ENCODE peak calls at places on chromosomes 11 and 22, in six cellular contexts. R is mammary epithelial cell, O is neural progenitor cell, Z is stomach, K is mesenchymal stem cell, P is uterus. W is an unnamed sample.
A peak's percentile ranks its signal among the peaks of the same experiment; 100 is the strongest.

GRCh38 chr11:27466363-27466762 is 6.2 kb downstream of the LGR4 start:
- DNase-seq in R (peak; percentile 54), O (no peak), Z (no peak), K (no peak), P (no peak), W (peak; percentile 70)

GRCh38 chr22:23180301-23180892 is at the start of gene BCR:
- DNase-seq in R (peak; percentile 64), O (peak; percentile 87), Z (peak; percentile 83), K (peak; percentile 66), P (peak; percentile 65), W (peak; percentile 83)

GRCh38 chr11:75743711-75744563 is 24.6 kb upstream of the DGAT2 start:
- DNase-seq in R (no peak), O (no peak), Z (no peak), K (no peak), P (no peak), W (peak; percentile 43)

GRCh38 chr11:102933627-102934026 is 21.9 kb downstream of the MMP13 start:
- DNase-seq in R (no peak), O (no peak), Z (no peak), K (no peak), P (no peak), W (no peak)

GRCh38 chr22:28369849-28370248 is 309.8 kb downstream of the TTC28 start:
- DNase-seq in R (no peak), O (no peak), Z (no peak), K (no peak), P (no peak), W (peak; percentile 7)

GRCh38 chr22:27654536-27655445 is 146.8 kb downstream of the MN1 start:
- DNase-seq in R (no peak), O (peak; percentile 53), Z (peak; percentile 50), K (no peak), P (no peak), W (peak; percentile 49)

GRCh38 chr22:49162841-49163240 is 664.8 kb downstream of the BRD1 start:
- DNase-seq in R (no peak), O (no peak), Z (no peak), K (no peak), P (no peak), W (no peak)

GRCh38 chr22:43921361-43921760 is 2.2 kb upstream of the PNPLA3 start:
- DNase-seq in R (peak; percentile 64), O (no peak), Z (no peak), K (peak; percentile 89), P (no peak), W (peak; percentile 31)

GRCh38 chr11:77819921-77820564 is 479 bp downstream of the RSF1 start:
- DNase-seq in R (peak; percentile 40), O (peak; percentile 80), Z (peak; percentile 31), K (peak; percentile 61), P (peak; percentile 51), W (peak; percentile 41)

GRCh38 chr11:32635819-32636218 is 52.2 kb downstream of the EIF3M start:
- DNase-seq in R (no peak), O (no peak), Z (no peak), K (no peak), P (no peak), W (no peak)

GRCh38 chr11:27694992-27695391 is 5.3 kb downstream of the BDNF start:
- DNase-seq in R (no peak), O (peak; percentile 34), Z (no peak), K (no peak), P (no peak), W (peak; percentile 34)

GRCh38 chr22:29503811-29504372 is 23.9 kb downstream of the NEFH start:
- DNase-seq in R (no peak), O (peak; percentile 76), Z (no peak), K (peak; percentile 82), P (peak; percentile 62), W (peak; percentile 34)

GRCh38 chr11:116136987-116137674 is 632.9 kb upstream of the CADM1 start:
- DNase-seq in R (no peak), O (no peak), Z (no peak), K (no peak), P (no peak), W (no peak)

GRCh38 chr11:78365381-78365792 is 52.2 kb downstream of the GAB2 start:
- DNase-seq in R (peak; percentile 21), O (peak; percentile 94), Z (peak; percentile 61), K (no peak), P (no peak), W (no peak)

GRCh38 chr11:5004429-5005274 is 10.0 kb downstream of the OR51L1 start:
- DNase-seq in R (peak; percentile 63), O (peak; percentile 71), Z (peak; percentile 72), K (peak; percentile 54), P (no peak), W (peak; percentile 71)

GRCh38 chr11:42232655-42233054 is 773.2 kb upstream of the LRRC4C start:
- DNase-seq in R (no peak), O (no peak), Z (no peak), K (no peak), P (no peak), W (no peak)

GRCh38 chr11:23555085-23555484 is 694.8 kb upstream of the CCDC179 start:
- DNase-seq in R (no peak), O (no peak), Z (no peak), K (peak; percentile 29), P (no peak), W (no peak)

GRCh38 chr11:60978546-60979380 is 7.3 kb downstream of the CD6 start:
- DNase-seq in R (peak; percentile 95), O (no peak), Z (no peak), K (no peak), P (no peak), W (peak; percentile 91)

GRCh38 chr11:129740877-129741276 is 74.8 kb upstream of the TMEM45B start:
- DNase-seq in R (no peak), O (no peak), Z (no peak), K (no peak), P (no peak), W (no peak)

GRCh38 chr22:47442821-47443220 is 680.4 kb downstream of the TBC1D22A start:
- DNase-seq in R (no peak), O (no peak), Z (no peak), K (no peak), P (no peak), W (no peak)

GRCh38 chr11:16789560-16790483 is 51.4 kb downstream of the C11orf58 start:
- DNase-seq in R (no peak), O (no peak), Z (no peak), K (no peak), P (no peak), W (no peak)

GRCh38 chr22:50253046-50253580 is 2.0 kb upstream of the HDAC10 start:
- DNase-seq in R (no peak), O (no peak), Z (no peak), K (no peak), P (no peak), W (no peak)

GRCh38 chr11:75347781-75348613 is 3.5 kb downstream of the ARRB1 start:
- DNase-seq in R (no peak), O (no peak), Z (no peak), K (peak; percentile 98), P (peak; percentile 44), W (peak; percentile 64)

GRCh38 chr22:42549329-42550060 is 4.3 kb upstream of the SERHL2 start:
- DNase-seq in R (no peak), O (no peak), Z (no peak), K (no peak), P (no peak), W (no peak)

GRCh38 chr11:71504526-71504925 is 22.5 kb upstream of the KRTAP5-7 start:
- DNase-seq in R (no peak), O (peak; percentile 66), Z (no peak), K (no peak), P (no peak), W (peak; percentile 57)

GRCh38 chr22:24435323-24435645 is 7.9 kb downstream of the ADORA2A start:
- DNase-seq in R (no peak), O (no peak), Z (no peak), K (no peak), P (no peak), W (no peak)

GRCh38 chr11:75733346-75734107 is 15.9 kb downstream of the MOGAT2 start:
- DNase-seq in R (peak; percentile 25), O (peak; percentile 39), Z (peak; percentile 61), K (no peak), P (no peak), W (peak; percentile 38)

GRCh38 chr11:87039371-87039770 is 1.6 kb downstream of the TMEM135 start:
- DNase-seq in R (no peak), O (no peak), Z (no peak), K (no peak), P (no peak), W (no peak)
- H3K4me3 ChIP-seq in R (peak overlapping the region; percentile 85), O (peak overlapping the region; percentile 89), Z (peak overlapping the region; percentile 70), K (no peak overlapping the region), P (peak overlapping the region; percentile 79), W (no peak overlapping the region)

DNA sequence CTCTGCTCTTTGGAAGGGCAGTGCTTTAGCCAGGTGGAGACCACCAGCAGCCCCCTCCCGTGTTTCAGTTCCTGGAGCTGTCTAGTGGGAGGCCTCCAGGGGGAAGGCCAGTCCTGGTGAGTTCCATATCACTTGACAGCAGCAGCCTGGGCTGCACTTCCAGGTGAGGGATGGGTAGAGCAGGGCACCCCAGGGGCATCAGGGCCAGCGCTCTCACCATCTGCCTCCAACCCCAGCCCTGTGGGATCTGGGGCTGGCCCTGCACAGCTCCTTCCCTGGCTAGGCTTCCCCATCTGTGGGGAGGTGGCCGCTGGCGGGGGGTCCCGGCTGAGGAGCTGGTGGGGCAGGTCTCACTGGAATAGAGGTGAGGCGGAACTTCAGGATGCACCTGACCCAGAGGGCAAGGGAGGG is 60.5 kb downstream of the MORC2 start:
- DNase-seq in R (no peak), O (no peak), Z (no peak), K (no peak), P (no peak), W (no peak)
- H3K4me3 ChIP-seq in R (no peak overlapping the region), O (no peak overlapping the region), Z (no peak overlapping the region), K (no peak overlapping the region), P (no peak overlapping the region), W (no peak overlapping the region)

GRCh38 chr11:118200497-118200896 is 24.1 kb upstream of the SCN2B start:
- DNase-seq in R (no peak), O (no peak), Z (no peak), K (no peak), P (no peak), W (no peak)

GRCh38 chr11:118194835-118195627 is 18.6 kb upstream of the SCN2B start:
- DNase-seq in R (peak; percentile 89), O (no peak), Z (peak; percentile 94), K (peak; percentile 23), P (peak; percentile 90), W (peak; percentile 98)

GRCh38 chr11:118200901-118201680 is 23.7 kb downstream of the JAML start:
- DNase-seq in R (no peak), O (no peak), Z (no peak), K (no peak), P (no peak), W (no peak)

GRCh38 chr11:118199135-118199534 is 22.7 kb upstream of the SCN2B start:
- DNase-seq in R (no peak), O (no peak), Z (no peak), K (no peak), P (no peak), W (no peak)

DNA sequence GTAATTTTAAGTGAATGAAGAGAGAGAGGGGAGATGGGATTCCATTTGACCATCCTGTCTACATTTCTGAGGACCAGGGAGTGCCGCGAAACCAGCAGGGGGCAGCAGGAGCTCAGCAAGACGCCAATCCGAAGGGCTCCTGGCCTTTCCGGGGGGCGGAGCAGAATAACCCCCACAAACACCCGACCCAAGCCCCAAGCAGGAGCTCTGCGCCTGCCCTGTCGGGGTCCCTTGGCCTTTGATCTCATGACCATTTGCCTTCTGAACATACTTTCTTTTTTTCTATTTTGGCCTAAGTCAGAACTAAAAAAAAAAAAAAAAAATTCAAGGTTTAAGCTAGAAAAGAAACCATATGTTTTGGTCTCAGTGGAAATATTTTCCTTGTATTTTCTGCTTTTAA is 21.9 kb upstream of the SCN2B start:
- DNase-seq in R (peak; percentile 29), O (peak; percentile 82), Z (peak; percentile 83), K (peak; percentile 55), P (peak; percentile 76), W (peak; percentile 72)
- H3K4me3 ChIP-seq in R (no peak overlapping the region), O (no peak overlapping the region), Z (no peak overlapping the region), K (no peak overlapping the region), P (no peak overlapping the region), W (no peak overlapping the region)

GRCh38 chr11:2767071-2767470 is 67.3 kb upstream of the KCNQ1OT1 start:
- DNase-seq in R (no peak), O (no peak), Z (no peak), K (no peak), P (no peak), W (no peak)
- H3K4me3 ChIP-seq in R (no peak overlapping the region), O (no peak overlapping the region), Z (no peak overlapping the region), K (no peak overlapping the region), P (no peak overlapping the region), W (no peak overlapping the region)

W was measured in epithelial cell of esophagus.